ENCODE peak calls at places on chromosomes 1 and 21, in six cellular contexts. One of them, this sample, is unnamed.

GRCh38 chr1:34362949-34363348 is 186.2 kb downstream of the C1orf94 start:
- DNase-seq in left ventricle myocardium inferior: no peak
- DNase-seq in spleen: no peak
- DNase-seq in suprapubic skin: no peak
- DNase-seq in psoas muscle: no peak
- DNase-seq in fibroblast of lung: no peak
- DNase-seq in this sample: no peak

GRCh38 chr1:79845951-79846350 is 839.4 kb upstream of the ADGRL4 start:
- DNase-seq in left ventricle myocardium inferior: no peak
- DNase-seq in spleen: no peak
- DNase-seq in suprapubic skin: no peak
- DNase-seq in psoas muscle: no peak
- DNase-seq in fibroblast of lung: peak; percentile 7
- DNase-seq in this sample: no peak

GRCh38 chr21:8992731-8993174 is 1528.6 kb upstream of the TPTE start:
- DNase-seq in left ventricle myocardium inferior: no peak
- DNase-seq in spleen: no peak
- DNase-seq in suprapubic skin: peak; percentile 83
- DNase-seq in psoas muscle: no peak
- DNase-seq in fibroblast of lung: no peak
- DNase-seq in this sample: no peak

GRCh38 chr1:71861022-71861421 is 421.3 kb downstream of the NEGR1 start:
- DNase-seq in left ventricle myocardium inferior: no peak
- DNase-seq in spleen: no peak
- DNase-seq in suprapubic skin: no peak
- DNase-seq in psoas muscle: no peak
- DNase-seq in fibroblast of lung: peak; percentile 58
- DNase-seq in this sample: no peak

GRCh38 chr1:154972517-154973343 is 1.8 kb upstream of the CKS1B start:
- DNase-seq in left ventricle myocardium inferior: peak; percentile 52
- DNase-seq in spleen: peak; percentile 79
- DNase-seq in suprapubic skin: no peak
- DNase-seq in psoas muscle: peak; percentile 68
- DNase-seq in fibroblast of lung: peak; percentile 90
- DNase-seq in this sample: peak; percentile 82

GRCh38 chr1:154856544-154856943 is 13.5 kb downstream of the KCNN3 start:
- DNase-seq in left ventricle myocardium inferior: no peak
- DNase-seq in spleen: no peak
- DNase-seq in suprapubic skin: no peak
- DNase-seq in psoas muscle: no peak
- DNase-seq in fibroblast of lung: no peak
- DNase-seq in this sample: no peak

GRCh38 chr1:8004113-8004802 is 21.9 kb downstream of the ERRFI1 start:
- DNase-seq in left ventricle myocardium inferior: peak; percentile 27
- DNase-seq in spleen: no peak
- DNase-seq in suprapubic skin: peak; percentile 86
- DNase-seq in psoas muscle: peak; percentile 35
- DNase-seq in fibroblast of lung: peak; percentile 12
- DNase-seq in this sample: no peak

GRCh38 chr1:10814954-10815862 is 18.8 kb upstream of the CASZ1 start:
- DNase-seq in left ventricle myocardium inferior: no peak
- DNase-seq in spleen: no peak
- DNase-seq in suprapubic skin: no peak
- DNase-seq in psoas muscle: no peak
- DNase-seq in fibroblast of lung: no peak
- DNase-seq in this sample: no peak

GRCh38 chr1:192766876-192767275 is 42.0 kb upstream of the RGS2 start:
- DNase-seq in left ventricle myocardium inferior: no peak
- DNase-seq in spleen: no peak
- DNase-seq in suprapubic skin: no peak
- DNase-seq in psoas muscle: no peak
- DNase-seq in fibroblast of lung: no peak
- DNase-seq in this sample: no peak

GRCh38 chr1:190754769-190755168 is 277.1 kb upstream of the BRINP3 start:
- DNase-seq in left ventricle myocardium inferior: no peak
- DNase-seq in spleen: no peak
- DNase-seq in suprapubic skin: no peak
- DNase-seq in psoas muscle: no peak
- DNase-seq in fibroblast of lung: peak; percentile 94
- DNase-seq in this sample: no peak

DNA sequence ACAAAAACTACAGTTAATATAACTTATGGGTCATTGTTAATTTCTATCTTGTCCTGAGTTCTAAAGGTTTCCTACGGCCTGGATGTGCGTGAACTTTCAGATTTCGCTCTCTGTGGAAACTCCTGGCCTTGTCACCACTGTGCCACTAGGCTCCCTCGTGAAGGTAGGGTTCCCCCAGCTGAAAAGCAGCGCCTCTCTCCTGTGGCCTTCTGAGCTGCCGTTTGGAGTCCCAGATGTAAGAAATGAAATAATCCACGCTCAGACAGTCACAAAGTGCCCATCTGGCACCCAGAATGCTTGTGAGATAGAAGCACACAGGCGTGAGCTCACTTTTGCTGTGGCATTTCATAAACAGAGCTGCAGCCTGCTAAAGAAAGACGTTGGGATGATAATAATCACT is 65.8 kb downstream of the LMO4 start:
- DNase-seq in left ventricle myocardium inferior: no peak
- DNase-seq in spleen: no peak
- DNase-seq in suprapubic skin: no peak
- DNase-seq in psoas muscle: no peak
- DNase-seq in fibroblast of lung: no peak
- DNase-seq in this sample: no peak
- H3K27ac ChIP-seq in left ventricle myocardium inferior: no peak overlapping the region
- H3K27ac ChIP-seq in spleen: no peak overlapping the region
- H3K27ac ChIP-seq in suprapubic skin: no peak overlapping the region
- H3K27ac ChIP-seq in psoas muscle: no peak overlapping the region
- H3K27ac ChIP-seq in fibroblast of lung: no peak overlapping the region
- H3K27ac ChIP-seq in this sample: no peak overlapping the region

GRCh38 chr1:113610372-113610771 is 148.9 kb downstream of the PHTF1 start:
- DNase-seq in left ventricle myocardium inferior: no peak
- DNase-seq in spleen: no peak
- DNase-seq in suprapubic skin: no peak
- DNase-seq in psoas muscle: no peak
- DNase-seq in fibroblast of lung: no peak
- DNase-seq in this sample: no peak

GRCh38 chr1:113617438-113618141 is 141.7 kb downstream of the PHTF1 start:
- DNase-seq in left ventricle myocardium inferior: no peak
- DNase-seq in spleen: no peak
- DNase-seq in suprapubic skin: no peak
- DNase-seq in psoas muscle: no peak
- DNase-seq in fibroblast of lung: peak; percentile 5
- DNase-seq in this sample: no peak

GRCh38 chr1:113615425-113615824 is 143.9 kb downstream of the PHTF1 start:
- DNase-seq in left ventricle myocardium inferior: no peak
- DNase-seq in spleen: no peak
- DNase-seq in suprapubic skin: no peak
- DNase-seq in psoas muscle: no peak
- DNase-seq in fibroblast of lung: no peak
- DNase-seq in this sample: no peak

GRCh38 chr1:113616201-113616600 is 143.1 kb downstream of the PHTF1 start:
- DNase-seq in left ventricle myocardium inferior: no peak
- DNase-seq in spleen: no peak
- DNase-seq in suprapubic skin: no peak
- DNase-seq in psoas muscle: no peak
- DNase-seq in fibroblast of lung: peak; percentile 38
- DNase-seq in this sample: no peak
- H3K36me3 ChIP-seq in left ventricle myocardium inferior: peaks cover 12% of the 10 kb centered on the region
- H3K36me3 ChIP-seq in spleen: no peaks in the 10 kb centered on the region
- H3K36me3 ChIP-seq in suprapubic skin: peaks cover 3% of the 10 kb centered on the region
- H3K36me3 ChIP-seq in psoas muscle: no peaks in the 10 kb centered on the region
- H3K36me3 ChIP-seq in fibroblast of lung: no peaks in the 10 kb centered on the region
- H3K36me3 ChIP-seq in this sample: no peaks in the 10 kb centered on the region

GRCh38 chr21:30831194-30831765 is 1.7 kb upstream of the KRTAP7-1 start:
- DNase-seq in left ventricle myocardium inferior: no peak
- DNase-seq in spleen: no peak
- DNase-seq in suprapubic skin: no peak
- DNase-seq in psoas muscle: no peak
- DNase-seq in fibroblast of lung: no peak
- DNase-seq in this sample: no peak
- TF ChIP-seq CTCF in left ventricle myocardium inferior: peak; percentile 53
- TF ChIP-seq CTCF in spleen: no peak
- TF ChIP-seq CTCF in suprapubic skin: no peak
- TF ChIP-seq CTCF in psoas muscle: peak; percentile 25
- TF ChIP-seq CTCF in fibroblast of lung: peak; percentile 18
- TF ChIP-seq CTCF in this sample: peak; percentile 50

GRCh38 chr1:181097242-181097641 is 8.7 kb downstream of the IER5 start:
- DNase-seq in left ventricle myocardium inferior: no peak
- DNase-seq in spleen: no peak
- DNase-seq in suprapubic skin: no peak
- DNase-seq in psoas muscle: peak; percentile 28
- DNase-seq in fibroblast of lung: no peak
- DNase-seq in this sample: no peak
- H3K27ac ChIP-seq in left ventricle myocardium inferior: peak overlapping the region; percentile 78
- H3K27ac ChIP-seq in spleen: no peak overlapping the region
- H3K27ac ChIP-seq in suprapubic skin: peak overlapping the region; percentile 45
- H3K27ac ChIP-seq in psoas muscle: no peak overlapping the region
- H3K27ac ChIP-seq in fibroblast of lung: peak overlapping the region; percentile 86
- H3K27ac ChIP-seq in this sample: no peak overlapping the region

GRCh38 chr1:6095511-6096242 is 50.0 kb downstream of the KCNAB2 start:
- DNase-seq in left ventricle myocardium inferior: peak; percentile 12
- DNase-seq in spleen: peak; percentile 54
- DNase-seq in suprapubic skin: no peak
- DNase-seq in psoas muscle: peak; percentile 7
- DNase-seq in fibroblast of lung: no peak
- DNase-seq in this sample: peak; percentile 27
- H3K36me3 ChIP-seq in left ventricle myocardium inferior: no peaks in the 10 kb centered on the region
- H3K36me3 ChIP-seq in spleen: peaks cover 61% of the 10 kb centered on the region
- H3K36me3 ChIP-seq in suprapubic skin: no peaks in the 10 kb centered on the region
- H3K36me3 ChIP-seq in psoas muscle: no peaks in the 10 kb centered on the region
- H3K36me3 ChIP-seq in fibroblast of lung: no peaks in the 10 kb centered on the region
- H3K36me3 ChIP-seq in this sample: peaks cover 42% of the 10 kb centered on the region

GRCh38 chr1:27527857-27528700 is 38.1 kb upstream of the WASF2 start:
- DNase-seq in left ventricle myocardium inferior: peak; percentile 57
- DNase-seq in spleen: peak; percentile 86
- DNase-seq in suprapubic skin: no peak
- DNase-seq in psoas muscle: no peak
- DNase-seq in fibroblast of lung: no peak
- DNase-seq in this sample: peak; percentile 83
- TF ChIP-seq CTCF in left ventricle myocardium inferior: no peak
- TF ChIP-seq CTCF in spleen: no peak
- TF ChIP-seq CTCF in suprapubic skin: no peak
- TF ChIP-seq CTCF in psoas muscle: no peak
- TF ChIP-seq CTCF in fibroblast of lung: no peak
- TF ChIP-seq CTCF in this sample: peak; percentile 15

GRCh38 chr21:38494254-38494648 is 4.0 kb downstream of the ERG start:
- DNase-seq in left ventricle myocardium inferior: no peak
- DNase-seq in spleen: no peak
- DNase-seq in suprapubic skin: no peak
- DNase-seq in psoas muscle: no peak
- DNase-seq in fibroblast of lung: no peak
- DNase-seq in this sample: no peak

GRCh38 chr21:38495242-38495641 is 3.0 kb downstream of the ERG start:
- DNase-seq in left ventricle myocardium inferior: no peak
- DNase-seq in spleen: no peak
- DNase-seq in suprapubic skin: no peak
- DNase-seq in psoas muscle: no peak
- DNase-seq in fibroblast of lung: no peak
- DNase-seq in this sample: no peak

GRCh38 chr21:38494688-38495087 is 3.6 kb downstream of the ERG start:
- DNase-seq in left ventricle myocardium inferior: no peak
- DNase-seq in spleen: peak; percentile 83
- DNase-seq in suprapubic skin: no peak
- DNase-seq in psoas muscle: no peak
- DNase-seq in fibroblast of lung: no peak
- DNase-seq in this sample: no peak

GRCh38 chr21:38492002-38492401 is 6.3 kb downstream of the ERG start:
- DNase-seq in left ventricle myocardium inferior: no peak
- DNase-seq in spleen: no peak
- DNase-seq in suprapubic skin: no peak
- DNase-seq in psoas muscle: no peak
- DNase-seq in fibroblast of lung: no peak
- DNase-seq in this sample: no peak

DNA sequence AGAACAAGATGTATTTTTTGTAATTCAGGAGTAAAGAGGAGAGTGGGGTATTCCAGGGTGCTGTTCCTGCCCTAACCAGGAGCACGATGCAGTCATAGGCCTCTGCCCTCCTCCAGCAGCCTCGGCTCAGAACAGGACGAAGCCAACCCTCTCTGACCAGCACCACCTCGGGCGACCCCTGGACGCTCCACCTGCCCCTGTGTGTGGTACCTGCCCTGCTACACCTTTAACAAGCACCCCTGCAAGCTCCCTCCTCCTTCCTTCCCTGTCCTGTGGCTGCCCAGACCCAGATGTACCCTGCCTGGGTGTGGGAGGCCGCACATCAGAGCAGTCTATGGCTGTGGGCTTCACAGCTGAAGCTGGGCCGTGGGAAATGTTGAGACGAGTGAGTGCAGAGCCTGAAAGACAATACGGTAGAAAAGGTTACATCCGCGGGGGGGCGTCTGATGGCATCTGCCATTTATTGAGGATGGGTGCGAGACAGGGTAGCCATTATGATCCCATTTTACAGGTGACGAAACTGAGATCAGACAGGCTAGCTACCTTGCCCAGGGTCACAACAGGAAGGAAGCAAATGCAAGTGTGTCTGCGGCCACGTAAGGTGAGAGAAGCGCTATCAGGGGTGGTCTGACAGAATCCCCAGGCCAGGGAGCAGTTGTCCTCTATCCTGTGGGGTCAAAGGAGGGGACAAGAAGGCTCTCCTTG is 4.6 kb downstream of the ERG start:
- DNase-seq in left ventricle myocardium inferior: no peak
- DNase-seq in spleen: no peak
- DNase-seq in suprapubic skin: no peak
- DNase-seq in psoas muscle: no peak
- DNase-seq in fibroblast of lung: no peak
- DNase-seq in this sample: no peak
- H3K27ac ChIP-seq in left ventricle myocardium inferior: peak overlapping the region; percentile 88
- H3K27ac ChIP-seq in spleen: peak overlapping the region; percentile 83
- H3K27ac ChIP-seq in suprapubic skin: no peak overlapping the region
- H3K27ac ChIP-seq in psoas muscle: peak overlapping the region; percentile 13
- H3K27ac ChIP-seq in fibroblast of lung: no peak overlapping the region
- H3K27ac ChIP-seq in this sample: peak overlapping the region; percentile 82

GRCh38 chr1:185742403-185742802 is 8.2 kb downstream of the HMCN1 start:
- DNase-seq in left ventricle myocardium inferior: no peak
- DNase-seq in spleen: no peak
- DNase-seq in suprapubic skin: no peak
- DNase-seq in psoas muscle: no peak
- DNase-seq in fibroblast of lung: no peak
- DNase-seq in this sample: no peak
- H3K36me3 ChIP-seq in left ventricle myocardium inferior: no peaks in the 10 kb centered on the region
- H3K36me3 ChIP-seq in spleen: no peaks in the 10 kb centered on the region
- H3K36me3 ChIP-seq in suprapubic skin: no peaks in the 10 kb centered on the region
- H3K36me3 ChIP-seq in psoas muscle: no peaks in the 10 kb centered on the region
- H3K36me3 ChIP-seq in fibroblast of lung: no peaks in the 10 kb centered on the region
- H3K36me3 ChIP-seq in this sample: no peaks in the 10 kb centered on the region

This sample was measured in lower lobe of right lung.